ENCODE peak calls at places on chromosomes 6 and 20, in seven cellular contexts. P is A549; Z is stimulated activated CD4-positive, alpha-beta T cell treated with anti-CD3 and anti-CD28 coated beads, Interleukin-1b, Interleukin-23, amount 100 ng/mL, for 1 hour; H is stimulated activated naive CD8-positive, alpha-beta T cell treated with anti-CD3 and anti-CD28 coated beads, Interleukin-15, amount 100 ng/mL, for 72 hours; S is progenitor cell of endocrine pancreas; Q is effector memory CD8-positive, alpha-beta T cell; L is stromal cell of bone marrow. V is an unnamed sample.

GRCh38 chr6:16205377-16206144 is 32.8 kb upstream of the GMPR start:
- DNase-seq in P (no peak), Z (no peak), H (no peak), S (no peak), Q (no peak), L (peak; percentile 81), V (peak; percentile 94)

GRCh38 chr6:87196275-87196842 is 41.0 kb downstream of the ZNF292 start:
- DNase-seq in P (no peak), Z (no peak), H (no peak), S (no peak), Q (no peak), L (no peak), V (no peak)

GRCh38 chr6:137315081-137315480 is 95.9 kb upstream of the IFNGR1 start:
- DNase-seq in P (no peak), Z (no peak), H (no peak), S (no peak), Q (no peak), L (no peak), V (no peak)

GRCh38 chr6:112180095-112180820 is 74.1 kb downstream of the LAMA4 start:
- DNase-seq in P (peak; percentile 38), Z (no peak), H (peak; percentile 52), S (peak; percentile 15), Q (peak; percentile 66), L (peak; percentile 70), V (peak; percentile 78)

GRCh38 chr20:35279533-35280174 is 1.7 kb upstream of the MMP24OS start:
- DNase-seq in P (no peak), Z (no peak), H (no peak), S (no peak), Q (no peak), L (no peak), V (no peak)

GRCh38 chr20:47868744-47869143 is 83.5 kb upstream of the SULF2 start:
- DNase-seq in P (no peak), Z (no peak), H (no peak), S (no peak), Q (no peak), L (no peak), V (no peak)

GRCh38 chr6:24313477-24314141 is 44.2 kb downstream of the DCDC2 start:
- DNase-seq in P (peak; percentile 15), Z (no peak), H (no peak), S (no peak), Q (no peak), L (no peak), V (no peak)

GRCh38 chr6:81751388-81752083 is 945 bp downstream of the TENT5A start:
- DNase-seq in P (peak; percentile 2), Z (no peak), H (peak; percentile 39), S (peak; percentile 32), Q (peak; percentile 14), L (no peak), V (no peak)

GRCh38 chr20:2558581-2559301 is 22.4 kb downstream of the TMC2 start:
- DNase-seq in P (peak; percentile 21), Z (no peak), H (no peak), S (no peak), Q (no peak), L (no peak), V (no peak)

GRCh38 chr6:125995972-125996580 is 9.7 kb downstream of the TRMT11 start:
- DNase-seq in P (peak; percentile 44), Z (peak; percentile 56), H (peak; percentile 59), S (peak; percentile 59), Q (peak; percentile 58), L (peak; percentile 43), V (peak; percentile 81)

GRCh38 chr6:149331043-149331807 is 13.7 kb downstream of the TAB2 start:
- DNase-seq in P (no peak), Z (no peak), H (no peak), S (no peak), Q (no peak), L (no peak), V (no peak)

GRCh38 chr6:32627831-32628230 is 9.4 kb upstream of the HLA-DQA1 start:
- DNase-seq in P (no peak), Z (no peak), H (peak; percentile 13), S (no peak), Q (no peak), L (no peak), V (peak; percentile 67)

GRCh38 chr6:3443221-3443515 is 13.7 kb downstream of the SLC22A23 start:
- DNase-seq in P (no peak), Z (no peak), H (no peak), S (no peak), Q (no peak), L (no peak), V (no peak)